ENCODE peak calls at places on chromosomes 5 and 9, in six cellular contexts. L, S, B, E, T and V are unnamed samples.

GRCh38 chr9:87547665-87548064 is 50.0 kb downstream of the DAPK1 start:
- DNase-seq in L (no peak), S (peak), B (no peak), E (no peak), T (peak), V (no peak)

GRCh38 chr9:136690104-136690840 is 3.0 kb upstream of the AGPAT2 start:
- DNase-seq in L (no peak), S (no peak), B (no peak), E (no peak), T (no peak), V (no peak)

GRCh38 chr5:159805021-159805420 is 111.3 kb upstream of the ADRA1B start:
- DNase-seq in L (no peak), S (no peak), B (no peak), E (no peak), T (no peak), V (peak)

GRCh38 chr5:63135306-63135705 is 556.7 kb downstream of the LRRC70 start:
- DNase-seq in L (no peak), S (no peak), B (no peak), E (no peak), T (no peak), V (no peak)

GRCh38 chr9:69324549-69325401 is at the start of gene ENTREP1:
- DNase-seq in L (no peak), S (peak), B (peak), E (peak), T (peak), V (peak)

GRCh38 chr9:121863931-121864330 is 212.5 kb downstream of the DAB2IP start:
- DNase-seq in L (no peak), S (no peak), B (no peak), E (no peak), T (no peak), V (no peak)

GRCh38 chr5:108728566-108729305 is 19.0 kb upstream of the FER start:
- DNase-seq in L (no peak), S (no peak), B (no peak), E (no peak), T (no peak), V (no peak)

GRCh38 chr5:149893403-149893931 is 51.1 kb downstream of the PDE6A start:
- DNase-seq in L (no peak), S (no peak), B (no peak), E (no peak), T (no peak), V (no peak)

GRCh38 chr9:129141066-129142041 is 30.1 kb downstream of the PTPA start:
- DNase-seq in L (no peak), S (no peak), B (no peak), E (no peak), T (peak), V (peak)

GRCh38 chr5:175082866-175083590 is 358.6 kb downstream of the MSX2 start:
- DNase-seq in L (no peak), S (no peak), B (no peak), E (no peak), T (no peak), V (no peak)

GRCh38 chr9:101093620-101094019 is 65.1 kb downstream of the PLPPR1 start:
- DNase-seq in L (no peak), S (peak), B (no peak), E (no peak), T (no peak), V (no peak)

GRCh38 chr9:94936411-94936810 is 209.9 kb downstream of the AOPEP start:
- DNase-seq in L (no peak), S (no peak), B (no peak), E (no peak), T (no peak), V (no peak)
- H3K27ac ChIP-seq in L (no peak), S (no peak), B (no peak), E (no peak), T (no peak), V (no peak)

GRCh38 chr5:120096413-120096812 is 367.7 kb upstream of the PRR16 start:
- DNase-seq in L (no peak), S (no peak), B (no peak), E (no peak), T (no peak), V (no peak)
- H3K4me3 ChIP-seq in L (no peak), S (no peak), B (no peak), E (peak), T (no peak), V (peak)

GRCh38 chr5:73967347-73967746 is 341.4 kb downstream of the ARHGEF28 start:
- DNase-seq in L (no peak), S (peak), B (no peak), E (no peak), T (no peak), V (no peak)

GRCh38 chr5:73966411-73966810 is 340.4 kb downstream of the ARHGEF28 start:
- DNase-seq in L (no peak), S (no peak), B (no peak), E (no peak), T (no peak), V (no peak)

GRCh38 chr5:73968246-73968645 is 342.2 kb downstream of the ARHGEF28 start:
- DNase-seq in L (no peak), S (no peak), B (no peak), E (no peak), T (no peak), V (no peak)

GRCh38 chr5:73968729-73969128 is 342.7 kb downstream of the ARHGEF28 start:
- DNase-seq in L (no peak), S (peak), B (no peak), E (no peak), T (no peak), V (no peak)

DNA sequence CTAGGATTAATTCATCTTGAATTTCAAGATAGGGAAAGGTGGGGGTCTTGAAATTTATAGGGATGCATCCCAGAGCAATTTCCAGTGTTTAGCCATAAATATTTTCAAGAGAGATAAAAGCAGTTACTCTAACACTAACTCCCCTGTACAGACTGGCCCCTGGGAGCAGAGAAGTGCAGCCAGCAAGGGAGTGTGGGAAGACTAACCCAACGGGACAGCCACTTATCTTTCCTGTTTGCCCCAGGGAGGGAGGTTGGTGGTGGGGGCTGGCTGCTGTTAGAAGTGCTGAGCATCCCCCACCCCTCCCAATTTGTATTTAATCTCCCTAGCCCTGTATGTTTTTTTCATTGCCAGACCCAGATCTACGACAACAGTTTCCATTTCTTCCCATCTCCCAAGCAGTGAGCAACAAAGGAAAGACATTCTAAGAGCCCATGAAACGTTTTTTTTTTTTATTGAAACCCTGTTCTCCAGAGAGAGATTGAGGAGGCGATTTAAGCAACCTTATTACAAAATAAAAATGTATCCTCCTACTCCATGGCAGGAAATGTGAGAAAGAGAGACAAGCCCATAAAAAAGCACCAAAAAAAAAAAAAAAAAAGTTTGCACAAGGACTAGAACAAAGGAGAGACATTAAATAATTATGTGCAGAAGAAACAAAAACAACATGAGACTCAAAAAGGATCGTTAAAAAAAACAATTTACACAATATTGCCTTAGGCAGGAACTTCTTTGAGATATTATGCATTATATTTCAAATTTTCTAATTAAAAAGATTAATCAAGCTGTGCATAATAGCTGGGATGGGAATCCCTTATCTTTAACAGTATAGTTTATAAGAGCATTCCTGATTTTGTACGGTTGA is 343.4 kb downstream of the ARHGEF28 start:
- DNase-seq in L (no peak), S (peak), B (no peak), E (no peak), T (no peak), V (no peak)
- H3K27ac ChIP-seq in L (no peak), S (peak), B (no peak), E (no peak), T (no peak), V (no peak)

DNA sequence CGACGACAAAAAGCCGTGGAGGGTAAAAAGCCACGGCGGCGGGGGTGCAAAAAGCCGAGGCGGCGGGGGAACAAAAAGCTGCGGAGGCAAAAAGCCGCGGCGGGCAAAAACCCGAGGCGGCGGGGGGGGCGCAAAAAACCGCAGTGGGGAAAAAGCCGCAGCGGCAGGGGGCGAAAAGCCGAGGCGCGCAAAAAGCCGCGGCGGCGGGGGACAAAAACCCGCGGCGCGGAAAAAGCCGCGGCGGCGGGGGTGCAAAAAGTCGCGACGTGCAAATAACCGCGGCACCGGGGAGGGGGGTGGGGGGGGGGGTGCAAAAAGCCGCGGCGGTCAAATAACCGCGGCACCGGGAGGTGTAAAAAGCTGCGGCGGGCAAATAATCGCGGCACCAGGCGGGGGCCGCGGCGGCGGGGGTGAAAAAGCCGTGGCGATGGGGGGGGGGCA is 511.5 kb downstream of the FOXD4L5 start:
- DNase-seq in L (no peak), S (peak), B (no peak), E (peak), T (no peak), V (no peak)
- H3K4me3 ChIP-seq in L (no peak), S (no peak), B (peak), E (peak), T (peak), V (peak)

GRCh38 chr5:14439087-14439841 is 142.3 kb upstream of the OTULINL start:
- DNase-seq in L (no peak), S (no peak), B (no peak), E (no peak), T (no peak), V (no peak)

GRCh38 chr5:14436801-14437542 is 144.6 kb upstream of the OTULINL start:
- DNase-seq in L (no peak), S (no peak), B (no peak), E (no peak), T (no peak), V (no peak)

GRCh38 chr5:14433202-14433601 is 148.4 kb upstream of the OTULINL start:
- DNase-seq in L (no peak), S (no peak), B (no peak), E (no peak), T (no peak), V (no peak)

GRCh38 chr5:14438195-14438606 is 143.4 kb upstream of the OTULINL start:
- DNase-seq in L (peak), S (no peak), B (no peak), E (no peak), T (no peak), V (no peak)

DNA sequence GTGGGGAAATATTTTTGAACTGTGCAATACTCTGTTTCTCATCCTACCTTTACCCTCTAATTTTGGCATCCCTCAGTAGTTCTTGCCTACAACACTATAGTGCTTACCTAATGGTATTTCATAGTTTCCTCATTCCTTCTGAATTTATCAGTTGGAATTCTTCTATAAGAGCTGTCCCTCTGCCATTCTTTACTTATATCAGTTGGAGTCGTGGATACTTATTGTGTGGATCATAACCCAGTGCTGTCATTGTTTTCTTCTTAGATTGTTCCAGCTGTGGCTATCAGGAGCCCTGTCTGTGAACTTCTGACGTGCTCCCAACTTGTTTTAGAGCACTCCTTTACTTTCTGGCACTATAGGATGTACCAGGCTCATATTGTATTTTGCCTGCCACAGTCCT is 146.1 kb upstream of the OTULINL start:
- DNase-seq in L (no peak), S (no peak), B (no peak), E (no peak), T (no peak), V (no peak)
- H3K27ac ChIP-seq in L (no peak), S (no peak), B (no peak), E (no peak), T (no peak), V (no peak)